ENCODE peak calls at places on chromosomes 12 and 14, in four cellular contexts. One of them, this sample, is unnamed.

GRCh38 chr14:82385043-82385442 is 851.4 kb upstream of the SEL1L start:
- DNase-seq in activated CD4-positive, alpha-beta T cell treated with anti-CD3 and anti-CD28 coated beads, Interleukin-2, amount 10 ng/mL, durations not matched to agents 7 days and 5 days: no peak
- DNase-seq in HTR-8/SVneo: no peak
- DNase-seq in GM12878: no peak
- DNase-seq in this sample: no peak

GRCh38 chr14:24634158-24634557 is at the start of gene GZMB:
- DNase-seq in GM12878: no peak
- DNase-seq in HTR-8/SVneo: no peak
- DNase-seq in activated CD4-positive, alpha-beta T cell treated with anti-CD3 and anti-CD28 coated beads, Interleukin-2, amount 10 ng/mL, durations not matched to agents 7 days and 5 days: peak; percentile 59
- DNase-seq in this sample: no peak

GRCh38 chr12:41089438-41089837 is 98.7 kb upstream of the PDZRN4 start:
- DNase-seq in HTR-8/SVneo: no peak
- DNase-seq in GM12878: no peak
- DNase-seq in activated CD4-positive, alpha-beta T cell treated with anti-CD3 and anti-CD28 coated beads, Interleukin-2, amount 10 ng/mL, durations not matched to agents 7 days and 5 days: no peak
- DNase-seq in this sample: no peak

GRCh38 chr12:19451196-19451595 is 11.9 kb downstream of the AEBP2 start:
- DNase-seq in activated CD4-positive, alpha-beta T cell treated with anti-CD3 and anti-CD28 coated beads, Interleukin-2, amount 10 ng/mL, durations not matched to agents 7 days and 5 days: no peak
- DNase-seq in GM12878: no peak
- DNase-seq in HTR-8/SVneo: no peak
- DNase-seq in this sample: no peak

GRCh38 chr12:49089831-49090773 is 4.5 kb downstream of the DHH start:
- DNase-seq in HTR-8/SVneo: no peak
- DNase-seq in activated CD4-positive, alpha-beta T cell treated with anti-CD3 and anti-CD28 coated beads, Interleukin-2, amount 10 ng/mL, durations not matched to agents 7 days and 5 days: peak; percentile 33
- DNase-seq in GM12878: no peak
- DNase-seq in this sample: peak; percentile 48

GRCh38 chr14:93160353-93160801 is 24.3 kb downstream of the MOAP1 start:
- DNase-seq in HTR-8/SVneo: peak; percentile 36
- DNase-seq in activated CD4-positive, alpha-beta T cell treated with anti-CD3 and anti-CD28 coated beads, Interleukin-2, amount 10 ng/mL, durations not matched to agents 7 days and 5 days: peak; percentile 14
- DNase-seq in GM12878: no peak
- DNase-seq in this sample: peak; percentile 23

GRCh38 chr12:132747896-132748295 is 13.7 kb downstream of the ANKLE2 start:
- DNase-seq in GM12878: no peak
- DNase-seq in HTR-8/SVneo: no peak
- DNase-seq in activated CD4-positive, alpha-beta T cell treated with anti-CD3 and anti-CD28 coated beads, Interleukin-2, amount 10 ng/mL, durations not matched to agents 7 days and 5 days: no peak
- DNase-seq in this sample: no peak

GRCh38 chr14:55133416-55133815 is 4.4 kb downstream of the LGALS3 start:
- DNase-seq in GM12878: no peak
- DNase-seq in activated CD4-positive, alpha-beta T cell treated with anti-CD3 and anti-CD28 coated beads, Interleukin-2, amount 10 ng/mL, durations not matched to agents 7 days and 5 days: no peak
- DNase-seq in HTR-8/SVneo: peak; percentile 65
- DNase-seq in this sample: no peak

GRCh38 chr12:53299454-53300180 is at the start of gene MYG1:
- DNase-seq in activated CD4-positive, alpha-beta T cell treated with anti-CD3 and anti-CD28 coated beads, Interleukin-2, amount 10 ng/mL, durations not matched to agents 7 days and 5 days: peak; percentile 90
- DNase-seq in GM12878: peak; percentile 43
- DNase-seq in HTR-8/SVneo: peak; percentile 81
- DNase-seq in this sample: peak; percentile 85

GRCh38 chr12:51012570-51013236 is 13.5 kb downstream of the SLC11A2 start:
- DNase-seq in HTR-8/SVneo: no peak
- DNase-seq in activated CD4-positive, alpha-beta T cell treated with anti-CD3 and anti-CD28 coated beads, Interleukin-2, amount 10 ng/mL, durations not matched to agents 7 days and 5 days: no peak
- DNase-seq in GM12878: no peak
- DNase-seq in this sample: no peak

GRCh38 chr14:55028066-55028465 is 1.0 kb downstream of the SOCS4 start:
- DNase-seq in HTR-8/SVneo: no peak
- DNase-seq in GM12878: no peak
- DNase-seq in activated CD4-positive, alpha-beta T cell treated with anti-CD3 and anti-CD28 coated beads, Interleukin-2, amount 10 ng/mL, durations not matched to agents 7 days and 5 days: no peak
- DNase-seq in this sample: no peak

GRCh38 chr14:68470361-68470760 is 322.5 kb downstream of the ZFP36L1 start:
- DNase-seq in HTR-8/SVneo: no peak
- DNase-seq in activated CD4-positive, alpha-beta T cell treated with anti-CD3 and anti-CD28 coated beads, Interleukin-2, amount 10 ng/mL, durations not matched to agents 7 days and 5 days: no peak
- DNase-seq in GM12878: no peak
- DNase-seq in this sample: no peak

GRCh38 chr14:92248638-92249037 is 74.3 kb upstream of the SLC24A4 start:
- DNase-seq in GM12878: no peak
- DNase-seq in activated CD4-positive, alpha-beta T cell treated with anti-CD3 and anti-CD28 coated beads, Interleukin-2, amount 10 ng/mL, durations not matched to agents 7 days and 5 days: no peak
- DNase-seq in HTR-8/SVneo: no peak
- DNase-seq in this sample: no peak

This sample was measured in CD4-positive, CD25-positive, alpha-beta regulatory T cell.